ENCODE peak calls at places on chromosomes 1 and 21, in ten cellular contexts. T is AG09309, I is breast epithelium, X is fibroblast of villous mesenchyme, Q is uterus, D is progenitor cell of endocrine pancreas, K is foreskin fibroblast, W is tibial nerve, J is AG10803, U is astrocyte of the spinal cord. N is an unnamed sample.

GRCh38 chr1:242017580-242018233 is 18.8 kb upstream of the MAP1LC3C start:
- DNase-seq in T (no peak), I (peak), X (peak), Q (no peak), D (peak), K (peak), W (no peak), J (peak), U (peak), N (no peak)

GRCh38 chr1:186236921-186237320 is 138.1 kb downstream of the TPR start:
- DNase-seq in T (peak), I (no peak), X (peak), Q (no peak), D (no peak), K (peak), W (no peak), J (peak), U (peak), N (peak)

GRCh38 chr1:8670371-8670818 is 147.0 kb downstream of the RERE start:
- DNase-seq in T (no peak), I (no peak), X (no peak), Q (no peak), D (no peak), K (peak), W (no peak), J (peak), U (no peak), N (peak)

GRCh38 chr1:229372251-229372650 is 29.4 kb upstream of the CCSAP start:
- DNase-seq in T (no peak), I (no peak), X (no peak), Q (no peak), D (no peak), K (peak), W (no peak), J (no peak), U (no peak), N (no peak)

GRCh38 chr1:40384413-40384762 is 10.9 kb downstream of the SMAP2 start:
- DNase-seq in T (no peak), I (no peak), X (peak), Q (no peak), D (no peak), K (no peak), W (no peak), J (no peak), U (no peak), N (no peak)

GRCh38 chr1:70051926-70052325 is 153.5 kb downstream of the LRRC40 start:
- DNase-seq in T (no peak), I (no peak), X (no peak), Q (no peak), D (no peak), K (no peak), W (no peak), J (no peak), U (no peak), N (no peak)

GRCh38 chr1:5998051-5998905 is 6.1 kb upstream of the NPHP4 start:
- DNase-seq in T (no peak), I (no peak), X (no peak), Q (no peak), D (no peak), K (no peak), W (no peak), J (no peak), U (no peak), N (no peak)

GRCh38 chr1:40877681-40878080 is 15.5 kb upstream of the CITED4 start:
- DNase-seq in T (peak), I (peak), X (peak), Q (peak), D (no peak), K (peak), W (peak), J (peak), U (peak), N (peak)

GRCh38 chr1:59669752-59670312 is 144.9 kb upstream of the HOOK1 start:
- DNase-seq in T (no peak), I (peak), X (peak), Q (peak), D (no peak), K (peak), W (peak), J (peak), U (peak), N (peak)

GRCh38 chr1:26391450-26391849 is 18.9 kb upstream of the ZNF683 start:
- DNase-seq in T (no peak), I (no peak), X (peak), Q (no peak), D (no peak), K (peak), W (no peak), J (peak), U (peak), N (peak)

GRCh38 chr1:182189535-182190066 is 128.1 kb upstream of the ZNF648 start:
- DNase-seq in T (peak), I (no peak), X (no peak), Q (no peak), D (no peak), K (peak), W (no peak), J (peak), U (peak), N (no peak)

GRCh38 chr1:64337476-64337875 is 132.5 kb upstream of the CACHD1 start:
- DNase-seq in T (no peak), I (no peak), X (no peak), Q (no peak), D (no peak), K (peak), W (no peak), J (no peak), U (no peak), N (no peak)

GRCh38 chr1:229438021-229438420 is 4.1 kb upstream of the ACTA1 start:
- DNase-seq in T (no peak), I (no peak), X (no peak), Q (no peak), D (no peak), K (no peak), W (no peak), J (no peak), U (no peak), N (no peak)

GRCh38 chr1:61139324-61140055 is 57.1 kb downstream of the NFIA start:
- DNase-seq in T (no peak), I (peak), X (peak), Q (no peak), D (no peak), K (peak), W (no peak), J (peak), U (peak), N (peak)

GRCh38 chr1:230867903-230868735 is at the start of gene C1orf198:
- DNase-seq in T (no peak), I (peak), X (no peak), Q (peak), D (peak), K (peak), W (peak), J (no peak), U (peak), N (peak)

GRCh38 chr1:66439028-66439427 is 94.9 kb upstream of the SGIP1 start:
- DNase-seq in T (no peak), I (no peak), X (no peak), Q (no peak), D (no peak), K (peak), W (no peak), J (peak), U (peak), N (peak)

GRCh38 chr1:67336783-67337182 is 29.1 kb downstream of the IL12RB2 start:
- DNase-seq in T (no peak), I (no peak), X (no peak), Q (no peak), D (no peak), K (no peak), W (no peak), J (no peak), U (no peak), N (no peak)

GRCh38 chr1:14945132-14946010 is 208.2 kb upstream of the TMEM51 start:
- DNase-seq in T (peak), I (peak), X (peak), Q (peak), D (no peak), K (peak), W (no peak), J (peak), U (peak), N (peak)

GRCh38 chr21:45033791-45034555 is 40.4 kb upstream of the ADARB1 start:
- DNase-seq in T (peak), I (no peak), X (peak), Q (no peak), D (no peak), K (peak), W (no peak), J (peak), U (no peak), N (no peak)

GRCh38 chr21:33647560-33647959 is 5.3 kb downstream of the ITSN1 start:
- DNase-seq in T (no peak), I (no peak), X (no peak), Q (no peak), D (no peak), K (no peak), W (no peak), J (no peak), U (no peak), N (no peak)

GRCh38 chr1:147534386-147534785 is 6.9 kb upstream of the BCL9 start:
- DNase-seq in T (no peak), I (no peak), X (no peak), Q (no peak), D (no peak), K (peak), W (no peak), J (peak), U (peak), N (no peak)

GRCh38 chr1:162913345-162913744 is 52.4 kb upstream of the CCDC190 start:
- DNase-seq in T (no peak), I (peak), X (no peak), Q (no peak), D (no peak), K (no peak), W (no peak), J (no peak), U (no peak), N (no peak)

GRCh38 chr1:96559707-96560588 is 161.6 kb upstream of the PTBP2 start:
- DNase-seq in T (peak), I (peak), X (peak), Q (peak), D (no peak), K (peak), W (no peak), J (peak), U (peak), N (peak)

GRCh38 chr1:182032251-182032650 is 29.3 kb downstream of the ZNF648 start:
- DNase-seq in T (no peak), I (no peak), X (no peak), Q (no peak), D (no peak), K (no peak), W (no peak), J (no peak), U (no peak), N (no peak)

GRCh38 chr1:2985694-2986548 is 35.3 kb upstream of the ACTRT2 start:
- DNase-seq in T (no peak), I (no peak), X (no peak), Q (no peak), D (no peak), K (no peak), W (no peak), J (no peak), U (no peak), N (no peak)

GRCh38 chr1:214739621-214740238 is 136.7 kb downstream of the CENPF start:
- DNase-seq in T (no peak), I (no peak), X (no peak), Q (no peak), D (no peak), K (peak), W (no peak), J (no peak), U (no peak), N (no peak)

GRCh38 chr1:183444243-183444642 is 26.1 kb upstream of the NMNAT2 start:
- DNase-seq in T (no peak), I (no peak), X (no peak), Q (no peak), D (no peak), K (peak), W (no peak), J (peak), U (peak), N (no peak)

GRCh38 chr1:27393641-27394281 is 1.3 kb downstream of the GPR3 start:
- DNase-seq in T (no peak), I (no peak), X (no peak), Q (no peak), D (no peak), K (no peak), W (no peak), J (no peak), U (no peak), N (no peak)

GRCh38 chr1:182968846-182969734 is 16.1 kb upstream of the SHCBP1L start:
- DNase-seq in T (no peak), I (no peak), X (peak), Q (no peak), D (no peak), K (no peak), W (no peak), J (no peak), U (no peak), N (no peak)

GRCh38 chr1:86841120-86841519 is 72.8 kb downstream of the SELENOF start:
- DNase-seq in T (no peak), I (no peak), X (no peak), Q (no peak), D (no peak), K (peak), W (no peak), J (no peak), U (no peak), N (no peak)

GRCh38 chr1:184823080-184823479 is 68.4 kb upstream of the EDEM3 start:
- DNase-seq in T (no peak), I (no peak), X (peak), Q (no peak), D (no peak), K (peak), W (no peak), J (no peak), U (no peak), N (no peak)

GRCh38 chr1:39898648-39899603 is 2.8 kb downstream of the MYCL start:
- DNase-seq in T (no peak), I (no peak), X (peak), Q (no peak), D (peak), K (peak), W (no peak), J (peak), U (peak), N (no peak)

GRCh38 chr1:243454328-243454997 is 198.6 kb downstream of the SDCCAG8 start:
- DNase-seq in T (no peak), I (no peak), X (no peak), Q (no peak), D (no peak), K (no peak), W (no peak), J (no peak), U (no peak), N (no peak)

GRCh38 chr1:34250342-34250741 is 73.6 kb downstream of the C1orf94 start:
- DNase-seq in T (no peak), I (no peak), X (no peak), Q (no peak), D (no peak), K (no peak), W (no peak), J (no peak), U (no peak), N (no peak)

GRCh38 chr1:231106347-231106746 is 55.5 kb upstream of the TRIM67 start:
- DNase-seq in T (peak), I (no peak), X (peak), Q (no peak), D (no peak), K (peak), W (no peak), J (peak), U (peak), N (peak)

GRCh38 chr1:21919520-21919919 is 17.6 kb downstream of the HSPG2 start:
- DNase-seq in T (no peak), I (no peak), X (peak), Q (no peak), D (no peak), K (peak), W (no peak), J (peak), U (peak), N (peak)

GRCh38 chr1:184567648-184568047 is 180.8 kb downstream of the C1orf21 start:
- DNase-seq in T (peak), I (no peak), X (peak), Q (no peak), D (no peak), K (peak), W (no peak), J (peak), U (peak), N (peak)

GRCh38 chr1:212737559-212737958 is 37.9 kb upstream of the BATF3 start:
- DNase-seq in T (no peak), I (no peak), X (no peak), Q (no peak), D (no peak), K (no peak), W (no peak), J (no peak), U (no peak), N (no peak)

DNA sequence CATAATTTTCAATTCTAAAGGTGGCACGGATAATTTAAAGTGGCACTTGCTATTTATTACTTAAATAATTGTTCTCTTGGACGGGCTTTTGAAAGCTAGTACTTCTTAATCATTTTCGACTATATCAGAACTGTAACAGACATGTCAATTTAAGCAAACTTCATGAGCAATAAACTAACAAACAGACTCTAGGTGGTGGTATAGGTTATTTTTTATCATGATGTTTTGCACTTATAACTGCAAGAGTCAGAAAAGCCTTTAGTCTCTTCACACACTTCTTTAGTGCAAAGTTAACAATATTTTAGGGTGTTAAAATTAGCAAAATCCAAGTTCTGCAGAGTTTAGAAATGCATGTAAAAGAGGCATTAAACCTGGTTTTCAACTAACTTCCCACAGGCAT is 2.2 kb downstream of the NRIP1 start:
- DNase-seq in T (no peak), I (no peak), X (peak), Q (no peak), D (no peak), K (peak), W (no peak), J (no peak), U (peak), N (peak)
- TF ChIP-seq CTCF in T (no peak), I (no peak), X (no peak), Q (no peak), D (no peak), K (no peak), W (no peak), J (peak), U (peak), N (peak)

GRCh38 chr1:48572632-48573258 is 100.7 kb upstream of the SPATA6 start:
- DNase-seq in T (peak), I (peak), X (peak), Q (peak), D (peak), K (peak), W (peak), J (peak), U (peak), N (no peak)
- TF ChIP-seq CTCF in T (peak), I (peak), X (peak), Q (peak), D (peak), K (peak), W (peak), J (peak), U (peak), N (no peak)

DNA sequence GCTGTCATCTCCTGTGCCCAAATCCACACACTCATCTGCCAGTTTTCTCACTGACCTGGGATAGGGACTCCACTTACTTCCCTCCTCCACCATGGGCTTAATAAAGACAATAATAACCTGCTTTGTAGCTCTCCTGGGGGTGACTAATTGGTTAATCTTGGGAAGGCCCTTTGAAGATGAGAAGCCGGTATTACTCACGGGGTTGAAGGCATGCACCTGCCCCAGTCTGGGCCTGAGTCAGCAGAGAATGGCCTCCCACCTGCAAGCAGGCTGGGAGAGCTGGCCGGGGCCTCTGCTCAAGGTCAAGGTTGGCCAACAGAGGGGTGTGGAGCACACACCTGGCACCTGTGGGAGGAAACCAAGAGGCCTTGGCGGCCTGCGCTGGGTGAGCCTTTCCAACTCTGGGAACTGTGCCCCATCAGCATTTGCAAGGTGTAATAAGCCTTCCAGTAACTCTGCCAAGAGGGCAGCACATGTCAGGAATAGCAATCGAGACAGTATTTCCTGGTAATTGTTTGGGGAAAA is 49.1 kb downstream of the TOMM20 start:
- DNase-seq in T (no peak), I (peak), X (no peak), Q (no peak), D (no peak), K (peak), W (no peak), J (no peak), U (peak), N (no peak)
- TF ChIP-seq CTCF in T (no peak), I (peak), X (no peak), Q (no peak), D (no peak), K (no peak), W (no peak), J (no peak), U (no peak), N (no peak)

GRCh38 chr1:245493029-245493428 is 338.2 kb downstream of the KIF26B start:
- DNase-seq in T (no peak), I (no peak), X (no peak), Q (no peak), D (no peak), K (no peak), W (no peak), J (no peak), U (no peak), N (no peak)
- TF ChIP-seq CTCF in T (peak), I (no peak), X (peak), Q (no peak), D (peak), K (no peak), W (no peak), J (peak), U (peak), N (peak)

N was measured in HFFc6.